ENCODE peak calls at places on chromosome 11, in six cellular contexts. Q, E, K, F, T and P are unnamed samples.
A peak's percentile ranks its signal among the peaks of the same experiment; 100 is the strongest.

GRCh38 chr11:92219476-92219875 is 5.1 kb upstream of the FAT3 start:
- DNase-seq in F (no peak), E (no peak), T (no peak), K (no peak), Q (no peak), P (no peak)

GRCh38 chr11:43197357-43197756 is 114.4 kb upstream of the API5 start:
- DNase-seq in Q (no peak), K (no peak), E (no peak), T (no peak), F (no peak), P (no peak)

GRCh38 chr11:79179087-79179486 is 261.7 kb downstream of the TENM4 start:
- DNase-seq in K (no peak), Q (no peak), E (no peak), F (no peak), T (no peak), P (no peak)

GRCh38 chr11:125494601-125494986 is 1.5 kb downstream of the FEZ1 start:
- DNase-seq in T (no peak), K (no peak), Q (no peak), F (no peak), E (no peak), P (no peak)

GRCh38 chr11:27848423-27848822 is 148.2 kb upstream of the BDNF start:
- DNase-seq in F (no peak), T (no peak), E (peak; percentile 26), Q (no peak), K (no peak), P (no peak)

GRCh38 chr11:105793092-105793491 is 183.2 kb downstream of the GRIA4 start:
- DNase-seq in F (no peak), T (no peak), Q (no peak), K (no peak), E (no peak), P (no peak)

GRCh38 chr11:121625784-121626506 is 173.2 kb upstream of the SORL1-AS1 start:
- DNase-seq in E (no peak), T (no peak), K (no peak), F (no peak), Q (no peak), P (no peak)

GRCh38 chr11:70471254-70471653 is 72.9 kb downstream of the CTTN start:
- DNase-seq in Q (no peak), E (peak; percentile 22), F (peak; percentile 41), T (no peak), K (peak; percentile 19), P (no peak)

GRCh38 chr11:75492181-75492820 is 33.4 kb downstream of the GDPD5 start:
- DNase-seq in F (no peak), T (peak; percentile 43), K (peak; percentile 71), E (peak; percentile 64), Q (peak; percentile 3), P (peak; percentile 41)

GRCh38 chr11:24239016-24239720 is 257.7 kb upstream of the LUZP2 start:
- DNase-seq in K (no peak), F (no peak), T (no peak), E (no peak), Q (no peak), P (no peak)

GRCh38 chr11:65261591-65262380 is at the start of gene POLA2:
- DNase-seq in T (peak; percentile 92), E (peak; percentile 95), K (peak; percentile 97), F (peak; percentile 100), Q (peak; percentile 93), P (peak; percentile 93)

GRCh38 chr11:86940122-86940777 is 14.9 kb downstream of the FZD4 start:
- DNase-seq in F (peak; percentile 53), K (no peak), Q (no peak), T (no peak), E (no peak), P (no peak)

GRCh38 chr11:57205046-57205671 is 23.4 kb downstream of the LRRC55 start:
- DNase-seq in E (no peak), Q (no peak), K (no peak), F (no peak), T (no peak), P (no peak)

GRCh38 chr11:116519499-116519898 is 253.3 kb downstream of the BUD13 start:
- DNase-seq in K (no peak), T (no peak), Q (no peak), F (no peak), E (no peak), P (no peak)

GRCh38 chr11:65316311-65316978 is 1.8 kb downstream of the CDC42EP2 start:
- DNase-seq in K (no peak), F (no peak), Q (no peak), E (no peak), T (no peak), P (no peak)

GRCh38 chr11:66708701-66709100 is 20.3 kb downstream of the SPTBN2 start:
- DNase-seq in Q (no peak), T (no peak), K (no peak), F (no peak), E (no peak), P (no peak)

GRCh38 chr11:11293798-11294611 is 59.0 kb downstream of the CSNK2A3 start:
- DNase-seq in K (no peak), Q (no peak), E (no peak), F (no peak), T (no peak), P (no peak)

GRCh38 chr11:10208045-10208674 is 85.9 kb downstream of the SBF2 start:
- DNase-seq in E (peak; percentile 3), T (no peak), K (no peak), Q (no peak), F (peak; percentile 43), P (no peak)

GRCh38 chr11:101912823-101913284 is 2.0 kb upstream of the CEP126 start:
- DNase-seq in E (no peak), Q (no peak), T (no peak), K (no peak), F (no peak), P (no peak)

GRCh38 chr11:61567286-61568061 is 13.4 kb downstream of the SYT7 start:
- DNase-seq in E (peak; percentile 86), Q (peak; percentile 64), K (peak; percentile 83), F (peak; percentile 94), T (peak; percentile 80), P (peak; percentile 58)